ENCODE peak calls at places on chromosomes 1 and 21, in six cellular contexts. L is choroid plexus epithelial cell, C is heart left ventricle, S is astrocyte of the cerebellum, Q is fibroblast of pulmonary artery, U is AG09309. H is an unnamed sample.

GRCh38 chr21:17371470-17371869 is 141.4 kb upstream of the CXADR start:
- DNase-seq in L (peak; percentile 82), C (no peak), S (peak; percentile 67), Q (peak; percentile 75), U (no peak), H (no peak)

GRCh38 chr1:22053018-22053860 is 730 bp downstream of the CDC42 start:
- DNase-seq in L (peak; percentile 88), C (peak; percentile 70), S (peak; percentile 58), Q (peak; percentile 89), U (no peak), H (peak; percentile 68)

GRCh38 chr1:172951728-172952365 is 98.9 kb downstream of the TNFSF18 start:
- DNase-seq in L (peak; percentile 90), C (no peak), S (no peak), Q (peak; percentile 86), U (peak; percentile 65), H (no peak)

GRCh38 chr1:40712997-40713396 is 21.5 kb downstream of the NFYC start:
- DNase-seq in L (no peak), C (no peak), S (no peak), Q (no peak), U (no peak), H (no peak)

GRCh38 chr1:225580180-225581099 is 72.5 kb downstream of the ENAH start:
- DNase-seq in L (no peak), C (no peak), S (no peak), Q (no peak), U (no peak), H (no peak)

GRCh38 chr1:219179293-219179692 is 5.6 kb downstream of the LYPLAL1 start:
- DNase-seq in L (peak; percentile 57), C (no peak), S (no peak), Q (peak; percentile 70), U (peak; percentile 32), H (no peak)

GRCh38 chr1:57310992-57311790 is 112.7 kb downstream of the DAB1 start:
- DNase-seq in L (no peak), C (no peak), S (no peak), Q (no peak), U (no peak), H (no peak)

GRCh38 chr1:31765041-31765467 is 914 bp upstream of the ADGRB2 start:
- DNase-seq in L (no peak), C (no peak), S (no peak), Q (peak; percentile 39), U (no peak), H (no peak)

GRCh38 chr1:23526329-23527041 is 4.5 kb downstream of the E2F2 start:
- DNase-seq in L (no peak), C (no peak), S (no peak), Q (no peak), U (no peak), H (no peak)

GRCh38 chr1:43232071-43232470 is 37.7 kb upstream of the TMEM125 start:
- DNase-seq in L (peak; percentile 82), C (no peak), S (peak; percentile 51), Q (peak; percentile 82), U (peak; percentile 23), H (no peak)

GRCh38 chr1:203643213-203644045 is 16.8 kb downstream of the ATP2B4 start:
- DNase-seq in L (no peak), C (no peak), S (no peak), Q (peak; percentile 60), U (no peak), H (no peak)

DNA sequence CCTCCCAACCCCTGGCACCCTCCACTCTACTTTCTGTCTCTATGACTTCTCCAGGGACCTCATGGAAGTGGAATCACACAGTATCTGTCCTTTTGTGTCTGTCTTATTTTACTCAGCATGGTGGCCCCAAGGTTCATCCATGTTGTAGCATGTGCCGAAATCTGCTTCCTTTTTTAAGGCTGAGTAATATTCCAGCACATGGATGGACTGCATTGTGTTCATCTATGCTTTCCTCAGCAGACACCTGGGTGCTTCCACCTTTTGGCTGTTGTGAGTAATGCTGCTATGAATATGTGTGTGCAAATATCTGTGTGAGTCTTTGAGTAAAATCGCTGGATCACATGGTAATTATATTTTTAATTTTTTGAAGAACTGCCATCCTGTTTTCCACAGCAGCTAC is 1.6 kb upstream of the PFKL start:
- DNase-seq in L (peak; percentile 34), C (no peak), S (no peak), Q (peak; percentile 23), U (no peak), H (no peak)
- TF ChIP-seq CTCF in L (peak; percentile 44), C (no peak), S (peak; percentile 31), Q (peak; percentile 22), U (peak; percentile 29), H (no peak)

DNA sequence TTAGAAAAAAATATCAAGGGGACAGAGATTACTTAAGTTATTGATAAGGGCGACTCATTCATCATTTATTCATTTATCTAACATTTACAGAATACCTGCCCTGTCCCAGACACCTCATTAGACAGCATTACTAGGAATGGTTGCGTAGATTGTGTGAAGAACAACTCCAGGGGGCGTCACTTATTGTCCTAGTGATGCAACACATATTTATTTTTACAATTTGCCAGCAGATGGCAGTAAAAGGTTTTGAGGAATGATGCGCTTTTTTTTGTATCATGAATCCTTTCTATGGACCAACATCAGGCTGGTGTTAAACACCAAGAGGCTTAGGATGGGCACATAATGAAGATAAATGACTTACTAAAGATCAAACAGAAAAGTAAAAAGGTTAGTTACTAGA is 5.5 kb downstream of the NCAM2 start:
- DNase-seq in L (peak; percentile 69), C (no peak), S (no peak), Q (peak; percentile 48), U (no peak), H (no peak)
- TF ChIP-seq CTCF in L (peak; percentile 66), C (no peak), S (peak; percentile 48), Q (peak; percentile 41), U (peak; percentile 3), H (peak; percentile 28)

GRCh38 chr1:26696645-26697440 is 1.0 kb downstream of the ARID1A start:
- DNase-seq in L (no peak), C (peak; percentile 50), S (no peak), Q (no peak), U (no peak), H (peak; percentile 39)

GRCh38 chr1:26696191-26696644 is 403 bp downstream of the ARID1A start:
- DNase-seq in L (no peak), C (no peak), S (no peak), Q (no peak), U (no peak), H (peak; percentile 45)

GRCh38 chr1:26694185-26694572 is 1.6 kb upstream of the ARID1A start:
- DNase-seq in L (no peak), C (no peak), S (no peak), Q (no peak), U (no peak), H (no peak)

GRCh38 chr1:26694597-26695416 is 1.0 kb upstream of the ARID1A start:
- DNase-seq in L (no peak), C (no peak), S (no peak), Q (no peak), U (no peak), H (no peak)

DNA sequence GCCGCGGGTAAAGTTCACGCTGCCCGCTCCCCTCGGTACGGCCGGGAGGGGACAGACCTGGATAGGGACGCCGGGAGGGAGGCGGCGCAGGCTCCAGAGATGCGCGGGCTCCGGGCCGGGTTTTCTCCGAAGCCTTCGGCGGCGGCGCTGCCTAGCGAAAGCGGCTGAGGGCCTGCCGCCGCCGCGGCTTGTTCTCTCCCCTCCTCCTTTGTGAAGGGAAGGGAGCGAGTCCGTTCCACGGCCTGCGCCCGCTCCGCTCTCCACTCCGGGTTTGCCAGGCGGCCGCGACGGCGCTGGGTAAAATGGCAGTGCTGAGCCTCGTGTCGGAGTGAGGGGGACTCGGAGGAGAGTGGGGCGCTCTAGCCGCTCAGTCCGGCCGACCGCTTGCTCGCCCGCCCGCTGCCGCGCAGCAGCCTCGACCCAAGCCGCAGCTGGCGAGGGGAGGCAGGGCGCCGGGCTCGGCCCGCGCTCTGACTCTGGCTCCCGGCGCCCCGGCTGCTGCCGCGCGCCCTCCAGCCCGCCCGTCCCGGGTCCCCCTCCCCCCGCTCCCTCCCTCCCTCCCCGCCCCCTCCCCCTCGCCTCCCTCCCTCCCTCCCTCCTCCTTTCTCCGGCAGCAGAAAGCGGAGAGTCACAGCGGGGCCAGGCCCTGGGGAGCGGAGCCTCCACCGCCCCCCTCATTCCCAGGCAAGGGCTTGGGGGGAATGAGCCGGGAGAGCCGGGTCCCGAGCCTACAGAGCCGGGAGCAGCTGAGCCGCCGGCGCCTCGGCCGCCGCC is at the start of gene ARID1A:
- DNase-seq in L (peak; percentile 98), C (peak; percentile 96), S (peak; percentile 96), Q (peak; percentile 98), U (peak; percentile 90), H (peak; percentile 96)
- TF ChIP-seq CTCF in L (no peak), C (no peak), S (peak; percentile 10), Q (no peak), U (peak; percentile 6), H (peak; percentile 26)

DNA sequence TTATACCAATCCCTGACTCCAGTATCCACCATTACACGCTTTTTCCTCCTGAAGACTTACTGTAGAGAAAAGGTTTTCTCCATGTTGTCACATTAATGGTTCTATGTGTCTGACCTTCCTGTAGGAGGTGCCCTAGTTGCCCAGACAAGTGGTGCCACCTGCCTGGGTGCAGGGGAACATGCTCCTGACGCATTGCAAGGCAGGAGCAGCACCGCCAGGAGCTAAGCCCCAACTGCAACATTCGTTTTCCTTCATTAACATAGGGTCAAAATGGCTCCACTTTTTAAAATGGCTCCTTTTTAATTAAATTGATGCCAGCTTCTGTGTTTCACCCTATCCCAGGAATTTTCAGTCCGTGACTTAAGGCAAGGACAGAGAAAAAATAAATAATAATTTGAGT is 220.1 kb upstream of the SAMSN1 start:
- DNase-seq in L (no peak), C (no peak), S (no peak), Q (no peak), U (no peak), H (no peak)
- TF ChIP-seq CTCF in L (no peak), C (no peak), S (no peak), Q (no peak), U (no peak), H (no peak)

H was measured in left ventricle myocardium inferior.